ENCODE peak calls at places on chromosomes 1 and 21, in five cellular contexts. E, N, Z, G and U are unnamed samples.

GRCh38 chr1:244097523-244098390 is 46.7 kb downstream of the ZBTB18 start:
- DNase-seq in E (no peak), N (no peak), Z (no peak), G (no peak), U (no peak)

GRCh38 chr1:159925713-159926066 is 383 bp upstream of the TAGLN2 start:
- DNase-seq in E (peak), N (no peak), Z (no peak), G (peak), U (peak)

GRCh38 chr1:177783052-177783451 is 186.8 kb downstream of the SEC16B start:
- DNase-seq in E (no peak), N (peak), Z (no peak), G (no peak), U (no peak)

GRCh38 chr1:229557913-229558414 is 543 bp downstream of the ABCB10 start:
- DNase-seq in E (peak), N (peak), Z (peak), G (peak), U (peak)

GRCh38 chr1:77876884-77877283 is 11.5 kb upstream of the NEXN start:
- DNase-seq in E (no peak), N (no peak), Z (no peak), G (no peak), U (no peak)

GRCh38 chr1:1179339-1179982 is 5.8 kb downstream of the TTLL10 start:
- DNase-seq in E (peak), N (peak), Z (no peak), G (no peak), U (no peak)

GRCh38 chr1:43668956-43669355 is 19.0 kb downstream of the KDM4A start:
- DNase-seq in E (no peak), N (no peak), Z (no peak), G (no peak), U (no peak)

GRCh38 chr1:236748471-236748870 is 46.6 kb upstream of the MTR start:
- DNase-seq in E (no peak), N (no peak), Z (no peak), G (no peak), U (no peak)

GRCh38 chr1:230158422-230159291 is 91.6 kb downstream of the GALNT2 start:
- DNase-seq in E (no peak), N (peak), Z (no peak), G (no peak), U (no peak)

GRCh38 chr1:67685558-67686271 is 714 bp downstream of the GADD45A start:
- DNase-seq in E (peak), N (peak), Z (peak), G (peak), U (peak)

GRCh38 chr1:222028694-222029093 is 286.8 kb upstream of the DUSP10 start:
- DNase-seq in E (no peak), N (no peak), Z (no peak), G (no peak), U (no peak)

GRCh38 chr1:7536891-7537591 is 234.1 kb upstream of the VAMP3 start:
- DNase-seq in E (peak), N (peak), Z (no peak), G (no peak), U (no peak)

GRCh38 chr1:183633676-183634343 is 1.8 kb downstream of the ARPC5 start:
- DNase-seq in E (no peak), N (no peak), Z (peak), G (peak), U (peak)

GRCh38 chr1:8423702-8424538 is 106.0 kb downstream of the SLC45A1 start:
- DNase-seq in E (peak), N (peak), Z (peak), G (peak), U (peak)

GRCh38 chr1:151098126-151098525 is 27.6 kb downstream of the GABPB2 start:
- DNase-seq in E (no peak), N (no peak), Z (no peak), G (no peak), U (no peak)

GRCh38 chr1:210598135-210598652 is 269.5 kb downstream of the HHAT start:
- DNase-seq in E (peak), N (peak), Z (no peak), G (no peak), U (no peak)

GRCh38 chr1:244801246-244801645 is 34.2 kb upstream of the COX20 start:
- DNase-seq in E (no peak), N (peak), Z (peak), G (peak), U (peak)

GRCh38 chr21:36663033-36663855 is 35.7 kb upstream of the SIM2 start:
- DNase-seq in E (no peak), N (no peak), Z (no peak), G (no peak), U (no peak)

GRCh38 chr1:226953175-226953800 is 13.2 kb downstream of the COQ8A start:
- DNase-seq in E (no peak), N (peak), Z (no peak), G (no peak), U (no peak)

DNA sequence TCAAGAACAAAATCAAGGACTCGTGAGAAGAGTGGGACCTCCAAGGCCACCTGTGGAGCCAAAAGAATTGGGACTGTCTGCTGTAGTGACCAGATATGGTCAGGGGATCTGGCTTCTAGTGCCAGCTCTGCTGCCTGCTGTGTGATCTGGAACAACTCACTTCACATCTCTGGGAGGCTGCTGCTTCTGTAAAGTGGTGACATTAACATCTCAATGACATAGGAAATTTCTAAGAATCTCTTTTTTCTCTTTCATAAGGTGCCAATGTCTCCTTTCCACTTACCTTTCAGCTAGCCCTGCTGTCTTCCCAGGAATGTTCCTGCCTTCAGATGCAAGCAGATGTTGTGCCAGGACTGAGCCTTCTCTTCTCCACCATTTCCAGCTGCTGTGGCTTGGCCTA is 5.0 kb upstream of the SRSF4 start:
- DNase-seq in E (no peak), N (peak), Z (no peak), G (no peak), U (no peak)
- TF ChIP-seq CTCF in E (no peak), N (no peak), Z (no peak), G (no peak), U (no peak)

GRCh38 chr1:10803971-10804820 is 7.8 kb upstream of the CASZ1 start:
- DNase-seq in E (peak), N (peak), Z (no peak), G (no peak), U (no peak)
- TF ChIP-seq CTCF in E (no peak), N (no peak), Z (no peak), G (no peak), U (no peak)

GRCh38 chr1:172532700-172533510 is at the start of gene SUCO:
- DNase-seq in E (peak), N (peak), Z (peak), G (peak), U (peak)
- TF ChIP-seq CTCF in E (peak), N (peak), Z (peak), G (no peak), U (no peak)

GRCh38 chr1:35888255-35888654 is 5.2 kb downstream of the AGO1 start:
- DNase-seq in E (no peak), N (no peak), Z (no peak), G (no peak), U (no peak)

GRCh38 chr1:35893051-35893879 is 10.3 kb downstream of the AGO1 start:
- DNase-seq in E (no peak), N (no peak), Z (no peak), G (no peak), U (no peak)

GRCh38 chr1:35899941-35900340 is 16.9 kb downstream of the AGO1 start:
- DNase-seq in E (no peak), N (no peak), Z (no peak), G (no peak), U (no peak)

GRCh38 chr1:35894183-35894582 is 11.2 kb downstream of the AGO1 start:
- DNase-seq in E (peak), N (no peak), Z (peak), G (peak), U (peak)
- TF ChIP-seq CTCF in E (no peak), N (no peak), Z (no peak), G (no peak), U (no peak)

DNA sequence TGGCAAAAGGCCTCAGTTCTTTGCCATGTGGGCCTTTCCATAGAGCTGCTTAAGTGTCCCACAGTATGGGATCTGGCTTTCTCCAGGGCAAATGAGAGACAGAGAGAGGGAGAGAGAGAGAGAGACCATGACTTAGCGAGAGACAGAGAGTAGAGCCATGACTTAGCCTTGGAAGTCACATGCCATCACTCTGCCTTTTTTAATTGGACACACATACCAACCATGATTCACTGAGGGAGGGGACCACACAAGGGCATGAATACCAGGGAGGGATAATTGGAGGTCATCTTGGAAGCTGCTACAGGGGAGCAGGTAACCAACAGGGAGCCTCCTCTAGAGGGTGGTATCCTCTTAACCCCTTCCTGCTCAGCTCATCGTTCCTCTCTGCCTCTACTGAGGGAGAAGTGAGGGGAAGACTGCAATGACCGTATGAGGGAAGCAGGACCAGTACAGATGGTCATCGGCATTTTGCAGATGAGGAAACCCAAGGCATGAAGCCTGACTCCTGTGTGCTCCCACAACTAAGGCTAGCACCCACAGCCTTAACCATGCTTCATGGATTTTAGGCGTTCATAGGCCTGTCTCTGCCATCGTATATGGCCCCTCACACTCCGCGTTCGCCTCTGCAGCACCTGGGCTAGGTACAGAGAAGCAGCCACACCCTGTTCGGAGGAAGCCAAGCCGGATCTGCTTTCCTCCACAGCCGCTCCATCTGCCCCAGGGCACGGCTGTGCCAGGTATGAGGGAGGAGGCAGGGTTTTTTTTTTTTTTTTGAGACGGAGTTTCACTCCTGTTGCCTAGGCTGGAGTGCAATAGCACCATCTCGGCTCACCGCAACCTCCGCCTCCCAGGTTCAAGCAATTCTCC is 38.6 kb downstream of the MEF2D start:
- DNase-seq in E (no peak), N (no peak), Z (no peak), G (no peak), U (no peak)
- TF ChIP-seq CTCF in E (no peak), N (peak), Z (no peak), G (no peak), U (no peak)

GRCh38 chr1:119547306-119547705 is 40.3 kb downstream of the HSD3B1 start:
- DNase-seq in E (no peak), N (no peak), Z (no peak), G (no peak), U (no peak)

GRCh38 chr1:119547805-119548204 is 40.8 kb downstream of the HSD3B1 start:
- DNase-seq in E (no peak), N (no peak), Z (no peak), G (no peak), U (no peak)

GRCh38 chr1:119549719-119550141 is 42.7 kb downstream of the HSD3B1 start:
- DNase-seq in E (peak), N (peak), Z (no peak), G (peak), U (peak)

GRCh38 chr1:119554188-119554587 is 47.2 kb downstream of the HSD3B1 start:
- DNase-seq in E (no peak), N (peak), Z (no peak), G (no peak), U (no peak)

GRCh38 chr1:119551218-119551617 is 44.2 kb downstream of the HSD3B1 start:
- DNase-seq in E (no peak), N (no peak), Z (no peak), G (no peak), U (no peak)
- TF ChIP-seq CTCF in E (no peak), N (no peak), Z (no peak), G (no peak), U (no peak)

DNA sequence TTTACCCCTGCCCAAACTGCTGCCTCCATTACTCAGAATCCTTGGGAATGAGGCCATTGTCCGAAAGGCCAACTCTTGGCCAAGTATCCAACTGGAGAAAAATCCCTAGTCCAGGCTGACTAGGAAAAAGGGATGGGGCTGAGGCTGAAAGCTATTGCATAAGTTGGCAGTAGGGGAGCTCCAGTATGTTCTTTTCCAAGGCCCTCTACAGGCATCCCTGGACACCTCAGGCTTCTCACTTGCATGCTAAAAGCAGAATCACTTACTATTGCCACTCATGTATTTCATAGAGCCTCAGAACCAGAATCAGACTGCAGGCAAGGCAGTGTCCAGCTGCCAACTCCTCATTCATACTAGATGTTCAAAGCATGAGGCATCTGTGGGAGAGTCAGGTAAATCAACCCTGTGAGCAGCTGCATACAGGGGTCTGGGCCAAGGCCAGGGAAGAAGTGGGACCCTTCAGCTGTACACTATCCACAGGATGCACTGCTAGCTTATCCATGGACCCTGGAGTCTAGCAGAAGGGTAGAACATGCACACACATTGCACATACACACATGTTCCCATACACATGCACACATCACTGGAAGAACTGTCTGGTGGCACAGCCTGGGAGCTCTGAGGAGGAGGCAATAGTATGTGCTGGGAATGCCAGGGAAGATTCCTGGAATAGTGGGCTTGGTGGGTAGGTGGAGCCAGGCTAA is 195.3 kb downstream of the C1orf94 start:
- DNase-seq in E (no peak), N (no peak), Z (no peak), G (no peak), U (no peak)
- TF ChIP-seq CTCF in E (no peak), N (peak), Z (no peak), G (no peak), U (no peak)